ENCODE peak calls at places on chromosomes 4 and X, in eight cellular contexts. D is right lobe of liver, C is breast epithelium, P is A549, X is stomach, H is Peyer's patch, I is HCT116, U is testis. O is an unnamed sample. For H3K4me1, the result is how much of the 10 kb centered on the place peaks cover.

GRCh38 chr4:175346381-175346780 is 428.2 kb downstream of the ADAM29 start:
- DNase-seq in C (no peak), H (no peak), I (no peak), U (no peak), X (no peak), D (no peak), P (peak), O (no peak)

GRCh38 chrX:2928583-2929434 is at the start of gene ARSD:
- DNase-seq in U (peak), C (peak), D (peak), X (peak), I (peak), H (peak), P (peak), O (peak)

GRCh38 chr4:72442715-72443114 is 126.3 kb downstream of the ADAMTS3 start:
- DNase-seq in X (no peak), D (no peak), C (no peak), H (no peak), P (no peak), U (no peak), I (no peak), O (no peak)

GRCh38 chr4:65635051-65635821 is 35.1 kb downstream of the EPHA5 start:
- DNase-seq in H (no peak), X (no peak), D (no peak), I (no peak), U (no peak), P (no peak), C (no peak), O (no peak)

GRCh38 chr4:104591505-104591904 is 96.8 kb upstream of the CXXC4 start:
- DNase-seq in X (no peak), I (no peak), P (no peak), H (peak), U (no peak), D (no peak), C (peak), O (peak)

GRCh38 chr4:40550900-40551546 is 78.6 kb downstream of the RBM47 start:
- DNase-seq in P (peak), C (no peak), I (peak), U (no peak), X (peak), D (no peak), H (peak), O (peak)

GRCh38 chrX:45758738-45759397 is 558.2 kb upstream of the DIPK2B start:
- DNase-seq in D (no peak), I (no peak), P (no peak), C (no peak), X (no peak), U (no peak), H (peak), O (no peak)

GRCh38 chrX:45621356-45622041 is 420.8 kb upstream of the DIPK2B start:
- DNase-seq in U (no peak), D (no peak), I (no peak), C (no peak), P (no peak), X (no peak), H (no peak), O (no peak)

GRCh38 chrX:108439961-108440696 is 491 bp downstream of the COL4A5 start:
- DNase-seq in D (peak), X (no peak), U (peak), I (no peak), H (no peak), P (no peak), C (no peak), O (peak)

GRCh38 chr4:14269824-14270223 is 642.3 kb upstream of the BOD1L1 start:
- DNase-seq in H (peak), P (no peak), D (no peak), C (no peak), I (no peak), X (no peak), U (peak), O (no peak)

GRCh38 chr4:93867416-93868001 is 39.0 kb downstream of the ATOH1 start:
- DNase-seq in D (no peak), P (no peak), I (no peak), X (no peak), U (no peak), C (no peak), H (no peak), O (no peak)

GRCh38 chrX:44305921-44306320 is 37.6 kb downstream of the EFHC2 start:
- DNase-seq in X (no peak), H (no peak), C (no peak), I (no peak), U (no peak), D (no peak), P (no peak), O (no peak)

GRCh38 chrX:40644821-40645358 is 2.5 kb downstream of the CXorf38 start:
- DNase-seq in H (peak), P (peak), U (peak), D (peak), C (no peak), I (no peak), X (peak), O (peak)

GRCh38 chrX:40646489-40647306 is 663 bp downstream of the CXorf38 start:
- DNase-seq in D (peak), C (peak), P (peak), I (no peak), H (peak), U (no peak), X (peak), O (peak)

GRCh38 chrX:40651620-40652223 is 4.4 kb upstream of the CXorf38 start:
- DNase-seq in C (no peak), I (peak), H (peak), X (peak), D (peak), U (peak), P (peak), O (peak)

GRCh38 chrX:40644175-40644574 is 3.2 kb downstream of the CXorf38 start:
- DNase-seq in P (no peak), H (no peak), I (no peak), D (no peak), C (no peak), U (no peak), X (no peak), O (no peak)

DNA sequence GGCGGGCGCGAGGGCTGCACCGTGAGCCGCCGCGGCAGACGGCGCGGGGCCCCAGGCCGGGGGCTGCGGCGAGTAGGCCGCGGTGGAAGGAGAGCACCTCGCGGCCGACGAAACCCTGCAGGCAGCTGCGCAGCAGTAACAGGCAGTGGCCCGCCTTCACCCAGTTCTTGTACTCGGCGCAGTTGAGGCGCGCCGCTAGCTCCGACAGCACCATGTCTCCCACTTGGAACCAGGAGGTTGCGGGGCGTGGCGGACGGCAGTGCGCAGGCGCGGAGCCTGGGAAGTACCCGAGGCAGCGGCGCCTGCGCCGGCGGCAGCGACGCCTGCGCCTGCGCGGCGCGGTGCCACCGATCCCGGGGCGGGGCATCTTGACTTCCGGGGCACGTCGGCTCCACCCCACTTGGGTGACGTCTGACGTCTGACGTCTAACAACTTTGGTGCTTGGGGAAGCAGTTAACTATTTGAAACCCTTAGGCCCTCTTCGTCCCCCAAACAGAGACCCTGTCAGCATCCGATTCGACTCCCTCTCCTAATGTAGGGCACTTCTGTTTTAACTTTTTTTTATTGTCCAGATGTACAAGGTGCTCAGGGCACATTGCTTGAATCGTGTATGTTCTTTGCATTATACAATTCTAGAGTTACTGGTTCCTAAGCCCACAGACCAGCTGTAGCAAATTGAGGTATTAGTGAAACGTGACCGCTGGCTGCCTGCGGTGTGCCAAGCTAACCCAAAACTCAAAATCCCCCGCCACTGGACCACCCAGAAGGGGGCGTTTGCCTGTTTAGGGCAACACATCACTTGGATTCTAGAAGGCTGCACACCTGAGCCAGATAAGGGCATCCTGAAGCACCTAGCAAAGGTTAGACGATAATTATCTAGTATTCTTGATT is at the start of gene CXorf38:
- DNase-seq in I (peak), D (peak), C (peak), H (peak), P (peak), X (peak), U (peak), O (peak)
- TF ChIP-seq POLR2A in I (peak), D (peak), C (no peak), H (peak), P (peak), X (no peak), U (no peak), O (no peak)

GRCh38 chr4:1712216-1713002 is at the start of gene SLBP:
- DNase-seq in P (peak), C (peak), U (peak), I (peak), H (peak), X (peak), D (peak), O (peak)

GRCh38 chr4:1711055-1711905 is 839 bp downstream of the SLBP start:
- DNase-seq in D (peak), U (peak), H (peak), P (peak), C (no peak), X (peak), I (no peak), O (peak)

GRCh38 chr4:1714303-1715001 is 2.3 kb upstream of the SLBP start:
- DNase-seq in H (no peak), U (no peak), I (no peak), P (peak), X (no peak), D (no peak), C (no peak), O (no peak)

GRCh38 chr4:1711906-1712215 is 258 bp downstream of the SLBP start:
- DNase-seq in P (no peak), C (no peak), D (no peak), I (no peak), H (no peak), X (no peak), U (no peak), O (no peak)

DNA sequence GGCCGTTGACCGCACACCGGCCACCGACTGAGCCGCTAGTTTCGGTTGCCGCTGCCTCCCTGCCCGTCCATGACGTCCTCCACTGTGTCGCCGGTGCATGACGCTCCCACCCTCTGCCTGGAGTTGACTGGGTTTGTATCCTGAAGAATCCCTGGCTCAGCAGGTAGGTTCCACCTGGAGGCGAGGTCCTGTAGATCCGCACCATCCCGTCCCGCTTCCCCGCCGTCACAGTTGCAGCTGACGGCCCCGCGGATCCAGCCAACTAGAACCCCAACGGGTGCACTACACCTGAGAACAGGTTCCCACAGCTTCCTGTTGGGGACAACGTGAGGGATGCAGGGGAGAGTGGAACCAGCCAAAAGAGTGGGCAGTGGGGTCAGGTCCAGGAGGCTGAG is 881 bp upstream of the SLBP start:
- DNase-seq in X (no peak), D (no peak), U (no peak), P (no peak), C (no peak), I (no peak), H (no peak), O (no peak)
- H3K4me1 ChIP-seq in X (half or more), D (under half), U (under half), P (under half), C (under half), I (under half), H (under half), O (half or more)

DNA sequence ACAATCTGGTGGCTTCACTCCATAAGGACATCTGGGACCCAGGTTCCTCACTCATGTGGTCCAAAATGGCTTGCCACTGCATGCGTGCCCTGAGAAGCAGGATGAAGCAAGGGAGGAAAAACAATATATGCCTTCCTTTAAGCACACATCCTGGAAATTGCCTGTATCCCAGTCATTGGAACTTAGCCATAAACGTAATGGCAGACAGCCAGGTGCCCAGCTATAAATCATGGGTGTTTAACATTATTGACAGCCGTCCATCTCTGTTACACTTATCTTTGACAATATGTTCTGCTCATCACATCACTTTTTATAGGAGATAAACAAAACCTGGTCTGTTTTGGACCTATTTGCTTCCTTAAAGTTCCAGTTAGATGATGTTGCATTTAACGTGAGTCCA is 181.0 kb downstream of the AASDH start:
- DNase-seq in I (no peak), X (no peak), H (no peak), D (no peak), U (no peak), P (no peak), C (no peak), O (no peak)
- H3K4me3 ChIP-seq in I (no peak), X (no peak), H (no peak), D (no peak), U (no peak), P (no peak), C (no peak), O (no peak)

GRCh38 chrX:130084651-130085237 is 25.6 kb downstream of the ELF4 start:
- DNase-seq in P (no peak), I (no peak), U (no peak), C (no peak), H (no peak), X (no peak), D (no peak), O (no peak)

GRCh38 chrX:130085551-130085986 is 24.7 kb downstream of the ELF4 start:
- DNase-seq in X (no peak), C (no peak), U (no peak), H (no peak), I (no peak), D (no peak), P (no peak), O (no peak)

GRCh38 chrX:130083656-130084382 is 26.5 kb downstream of the ELF4 start:
- DNase-seq in D (no peak), U (no peak), I (no peak), X (no peak), C (no peak), H (peak), P (no peak), O (no peak)

GRCh38 chrX:130083107-130083490 is 27.2 kb downstream of the ELF4 start:
- DNase-seq in C (no peak), P (no peak), U (no peak), I (no peak), X (no peak), D (no peak), H (no peak), O (no peak)

DNA sequence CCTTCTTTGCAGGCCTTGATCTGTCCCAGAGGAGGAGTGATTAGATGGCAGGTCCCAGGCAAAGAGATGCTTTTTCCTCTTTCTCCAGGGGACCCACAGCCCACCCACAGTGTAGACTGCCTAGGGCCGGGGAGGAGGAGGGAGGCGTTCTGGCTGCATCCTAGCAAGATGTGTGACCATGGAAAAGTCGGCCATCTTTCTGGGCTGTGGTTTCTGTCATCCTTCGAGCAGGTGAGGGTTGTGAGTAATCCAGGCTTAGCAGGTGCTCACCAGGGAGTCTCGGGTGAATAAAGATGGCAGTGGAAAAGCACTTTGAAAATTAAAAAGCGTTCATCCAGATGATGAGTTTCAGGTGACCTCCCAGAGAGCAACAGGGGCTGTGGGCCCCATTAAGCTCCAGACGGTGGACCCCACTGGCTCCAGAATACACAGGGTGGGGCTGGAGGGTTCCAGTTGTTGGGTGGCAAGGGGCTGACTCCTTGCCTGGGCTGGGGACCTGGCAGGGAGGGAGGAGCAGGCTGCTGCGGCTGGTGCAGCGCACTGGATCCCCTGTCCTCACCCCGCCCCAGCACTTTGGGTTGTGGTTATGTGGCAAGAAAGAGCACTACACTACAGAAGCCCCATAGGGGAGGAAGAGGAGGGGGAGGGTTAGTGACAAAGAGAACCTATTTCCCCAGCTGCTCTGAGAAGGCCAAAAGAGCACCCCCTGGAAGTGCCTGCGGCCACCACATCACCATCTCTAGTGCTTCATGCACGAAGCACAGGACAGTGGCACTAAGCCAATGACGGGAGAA is 23.7 kb downstream of the ELF4 start:
- DNase-seq in U (no peak), C (no peak), X (no peak), P (no peak), H (peak), D (no peak), I (no peak), O (no peak)
- TF ChIP-seq POLR2A in U (no peak), C (no peak), X (no peak), P (no peak), H (no peak), D (no peak), I (no peak), O (no peak)

GRCh38 chr4:1246901-1247810 is 1.8 kb downstream of the CTBP1 start:
- DNase-seq in I (no peak), D (peak), P (no peak), C (peak), X (no peak), U (peak), H (peak), O (peak)

GRCh38 chr4:1244978-1245471 is 3.9 kb downstream of the CTBP1 start:
- DNase-seq in X (no peak), H (peak), I (no peak), C (peak), U (peak), P (no peak), D (no peak), O (peak)

GRCh38 chr4:1244081-1244977 is 4.6 kb downstream of the CTBP1 start:
- DNase-seq in C (peak), I (no peak), U (no peak), H (peak), P (no peak), X (no peak), D (peak), O (no peak)

GRCh38 chr4:1246111-1246881 is 2.6 kb downstream of the CTBP1 start:
- DNase-seq in P (no peak), H (peak), I (no peak), C (peak), X (no peak), U (peak), D (peak), O (peak)

DNA sequence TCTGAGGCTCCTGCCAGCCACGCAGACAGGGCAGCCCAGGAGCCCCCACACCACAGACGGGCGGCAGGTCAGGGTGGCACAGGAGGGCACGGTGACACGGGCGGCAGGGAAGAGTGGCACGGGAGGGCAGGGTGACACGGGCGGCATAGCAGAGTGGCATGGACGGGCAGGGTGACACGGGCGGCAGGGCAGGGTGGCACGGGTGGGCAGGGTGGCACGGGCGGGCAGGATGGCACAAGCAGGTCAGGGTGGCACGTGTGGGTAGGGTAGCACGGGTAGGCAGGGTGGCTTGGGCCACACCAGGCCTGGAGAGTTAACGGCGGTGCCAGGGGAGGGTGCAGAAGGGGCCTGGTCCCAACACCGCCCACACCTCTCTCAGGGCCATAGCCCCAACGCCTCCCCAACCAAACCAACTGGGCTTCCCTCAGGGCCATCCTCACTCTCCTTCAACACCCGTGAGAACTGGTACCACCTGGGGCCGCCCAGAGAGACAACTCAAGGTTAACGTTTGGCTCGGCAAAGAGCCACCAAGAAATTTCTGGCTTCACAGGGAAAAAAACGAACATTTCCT is 3.4 kb downstream of the CTBP1 start:
- DNase-seq in U (peak), H (peak), D (no peak), C (peak), X (no peak), I (no peak), P (no peak), O (peak)
- H3K4me1 ChIP-seq in U (under half), H (under half), D (half or more), C (under half), X (half or more), I (under half), P (under half), O (half or more)

GRCh38 chrX:11438767-11439166 is 145.6 kb downstream of the AMELX start:
- DNase-seq in U (no peak), I (no peak), D (no peak), X (no peak), H (no peak), C (no peak), P (no peak), O (no peak)
- H3K4me3 ChIP-seq in U (no peak), I (no peak), D (no peak), X (no peak), H (no peak), C (no peak), P (no peak), O (no peak)

O was measured in body of pancreas.